ENCODE peak calls at places on chromosomes 7 and 10, in seven cellular contexts. One of them, this sample, is unnamed.

GRCh38 chr10:99782447-99783286 is at the start of gene ABCC2:
- DNase-seq in CD8-positive, alpha-beta memory T cell: no peak
- DNase-seq in astrocyte: no peak
- DNase-seq in brain microvascular endothelial cell: no peak
- DNase-seq in transverse colon: no peak
- DNase-seq in body of pancreas: no peak
- DNase-seq in psoas muscle: no peak
- DNase-seq in this sample: no peak

GRCh38 chr7:119270045-119270464 is 1002.9 kb upstream of the KCND2 start:
- DNase-seq in brain microvascular endothelial cell: peak; percentile 67
- DNase-seq in psoas muscle: peak; percentile 53
- DNase-seq in transverse colon: peak; percentile 19
- DNase-seq in astrocyte: peak; percentile 25
- DNase-seq in CD8-positive, alpha-beta memory T cell: no peak
- DNase-seq in body of pancreas: peak; percentile 72
- DNase-seq in this sample: peak; percentile 60

GRCh38 chr10:3549118-3549517 is 235.9 kb downstream of the KLF6 start:
- DNase-seq in astrocyte: no peak
- DNase-seq in CD8-positive, alpha-beta memory T cell: no peak
- DNase-seq in psoas muscle: no peak
- DNase-seq in transverse colon: no peak
- DNase-seq in brain microvascular endothelial cell: no peak
- DNase-seq in body of pancreas: no peak
- DNase-seq in this sample: no peak

GRCh38 chr10:49114718-49115014 is 656 bp downstream of the VSTM4 start:
- DNase-seq in astrocyte: no peak
- DNase-seq in CD8-positive, alpha-beta memory T cell: no peak
- DNase-seq in transverse colon: no peak
- DNase-seq in body of pancreas: no peak
- DNase-seq in psoas muscle: peak; percentile 59
- DNase-seq in brain microvascular endothelial cell: no peak
- DNase-seq in this sample: no peak

GRCh38 chr7:155269766-155270585 is 27.7 kb upstream of the INSIG1 start:
- DNase-seq in astrocyte: no peak
- DNase-seq in brain microvascular endothelial cell: peak; percentile 73
- DNase-seq in body of pancreas: no peak
- DNase-seq in transverse colon: no peak
- DNase-seq in psoas muscle: no peak
- DNase-seq in CD8-positive, alpha-beta memory T cell: no peak
- DNase-seq in this sample: no peak

GRCh38 chr7:13898957-13899670 is 90.4 kb downstream of the ETV1 start:
- DNase-seq in body of pancreas: no peak
- DNase-seq in transverse colon: no peak
- DNase-seq in astrocyte: no peak
- DNase-seq in brain microvascular endothelial cell: no peak
- DNase-seq in psoas muscle: no peak
- DNase-seq in CD8-positive, alpha-beta memory T cell: no peak
- DNase-seq in this sample: no peak

GRCh38 chr7:108015740-108016139 is 12.8 kb upstream of the LAMB1 start:
- DNase-seq in brain microvascular endothelial cell: no peak
- DNase-seq in CD8-positive, alpha-beta memory T cell: no peak
- DNase-seq in astrocyte: no peak
- DNase-seq in psoas muscle: no peak
- DNase-seq in transverse colon: no peak
- DNase-seq in body of pancreas: no peak
- DNase-seq in this sample: no peak

GRCh38 chr10:101014230-101014884 is 14.7 kb downstream of the LZTS2 start:
- DNase-seq in astrocyte: no peak
- DNase-seq in CD8-positive, alpha-beta memory T cell: peak; percentile 65
- DNase-seq in psoas muscle: peak; percentile 92
- DNase-seq in body of pancreas: peak; percentile 91
- DNase-seq in transverse colon: peak; percentile 90
- DNase-seq in brain microvascular endothelial cell: peak; percentile 69
- DNase-seq in this sample: peak; percentile 78

GRCh38 chr10:97325754-97326153 is 6.7 kb downstream of the FRAT1 start:
- DNase-seq in brain microvascular endothelial cell: no peak
- DNase-seq in transverse colon: no peak
- DNase-seq in CD8-positive, alpha-beta memory T cell: no peak
- DNase-seq in astrocyte: no peak
- DNase-seq in body of pancreas: no peak
- DNase-seq in psoas muscle: no peak
- DNase-seq in this sample: no peak

GRCh38 chr10:33155720-33156638 is 178.5 kb downstream of the NRP1 start:
- DNase-seq in transverse colon: no peak
- DNase-seq in CD8-positive, alpha-beta memory T cell: peak; percentile 59
- DNase-seq in astrocyte: peak; percentile 70
- DNase-seq in psoas muscle: no peak
- DNase-seq in brain microvascular endothelial cell: peak; percentile 69
- DNase-seq in body of pancreas: peak; percentile 26
- DNase-seq in this sample: no peak

GRCh38 chr7:158368449-158368848 is 219.2 kb downstream of the PTPRN2 start:
- DNase-seq in body of pancreas: no peak
- DNase-seq in transverse colon: no peak
- DNase-seq in brain microvascular endothelial cell: no peak
- DNase-seq in psoas muscle: no peak
- DNase-seq in CD8-positive, alpha-beta memory T cell: no peak
- DNase-seq in astrocyte: no peak
- DNase-seq in this sample: no peak

GRCh38 chr10:114271014-114271778 is 32.1 kb downstream of the VWA2 start:
- DNase-seq in psoas muscle: peak; percentile 31
- DNase-seq in astrocyte: no peak
- DNase-seq in body of pancreas: peak; percentile 26
- DNase-seq in transverse colon: peak; percentile 27
- DNase-seq in CD8-positive, alpha-beta memory T cell: no peak
- DNase-seq in brain microvascular endothelial cell: no peak
- DNase-seq in this sample: no peak

GRCh38 chr10:110916554-110917346 is 2.2 kb downstream of the BBIP1 start:
- DNase-seq in astrocyte: peak; percentile 90
- DNase-seq in psoas muscle: no peak
- DNase-seq in CD8-positive, alpha-beta memory T cell: no peak
- DNase-seq in brain microvascular endothelial cell: peak; percentile 92
- DNase-seq in body of pancreas: no peak
- DNase-seq in transverse colon: no peak
- DNase-seq in this sample: no peak

GRCh38 chr7:48175019-48175418 is 3.8 kb downstream of the ABCA13 start:
- DNase-seq in CD8-positive, alpha-beta memory T cell: no peak
- DNase-seq in body of pancreas: no peak
- DNase-seq in brain microvascular endothelial cell: no peak
- DNase-seq in transverse colon: no peak
- DNase-seq in psoas muscle: no peak
- DNase-seq in astrocyte: no peak
- DNase-seq in this sample: no peak

GRCh38 chr7:90726623-90727022 is 130.5 kb downstream of the CDK14 start:
- DNase-seq in CD8-positive, alpha-beta memory T cell: no peak
- DNase-seq in body of pancreas: peak; percentile 68
- DNase-seq in brain microvascular endothelial cell: peak; percentile 45
- DNase-seq in astrocyte: peak; percentile 62
- DNase-seq in transverse colon: peak; percentile 22
- DNase-seq in psoas muscle: no peak
- DNase-seq in this sample: no peak

GRCh38 chr7:158586499-158587191 is 978 bp downstream of the PTPRN2 start:
- DNase-seq in psoas muscle: no peak
- DNase-seq in astrocyte: no peak
- DNase-seq in CD8-positive, alpha-beta memory T cell: no peak
- DNase-seq in transverse colon: no peak
- DNase-seq in body of pancreas: peak; percentile 57
- DNase-seq in brain microvascular endothelial cell: no peak
- DNase-seq in this sample: no peak

GRCh38 chr7:104908636-104909035 is 105.4 kb upstream of the KMT2E start:
- DNase-seq in brain microvascular endothelial cell: no peak
- DNase-seq in body of pancreas: no peak
- DNase-seq in psoas muscle: no peak
- DNase-seq in transverse colon: no peak
- DNase-seq in astrocyte: no peak
- DNase-seq in CD8-positive, alpha-beta memory T cell: no peak
- DNase-seq in this sample: no peak

GRCh38 chr10:42941245-42941644 is 135.6 kb upstream of the RET start:
- DNase-seq in psoas muscle: no peak
- DNase-seq in CD8-positive, alpha-beta memory T cell: no peak
- DNase-seq in brain microvascular endothelial cell: no peak
- DNase-seq in astrocyte: no peak
- DNase-seq in body of pancreas: peak; percentile 30
- DNase-seq in transverse colon: no peak
- DNase-seq in this sample: no peak

GRCh38 chr7:106788637-106789036 is 76.4 kb upstream of the PIK3CG start:
- DNase-seq in psoas muscle: no peak
- DNase-seq in CD8-positive, alpha-beta memory T cell: peak; percentile 21
- DNase-seq in body of pancreas: no peak
- DNase-seq in transverse colon: no peak
- DNase-seq in astrocyte: no peak
- DNase-seq in brain microvascular endothelial cell: no peak
- DNase-seq in this sample: no peak

GRCh38 chr7:15832996-15833395 is 146.5 kb upstream of the MEOX2 start:
- DNase-seq in transverse colon: peak; percentile 49
- DNase-seq in astrocyte: no peak
- DNase-seq in body of pancreas: peak; percentile 9
- DNase-seq in brain microvascular endothelial cell: no peak
- DNase-seq in CD8-positive, alpha-beta memory T cell: no peak
- DNase-seq in psoas muscle: peak; percentile 39
- DNase-seq in this sample: peak; percentile 77

GRCh38 chr7:151608031-151608551 is 88.4 kb upstream of the RHEB start:
- DNase-seq in astrocyte: no peak
- DNase-seq in brain microvascular endothelial cell: no peak
- DNase-seq in body of pancreas: no peak
- DNase-seq in CD8-positive, alpha-beta memory T cell: no peak
- DNase-seq in psoas muscle: no peak
- DNase-seq in transverse colon: peak; percentile 39
- DNase-seq in this sample: no peak

GRCh38 chr10:106424981-106425380 is 739.5 kb downstream of the SORCS1 start:
- DNase-seq in transverse colon: no peak
- DNase-seq in body of pancreas: no peak
- DNase-seq in brain microvascular endothelial cell: no peak
- DNase-seq in CD8-positive, alpha-beta memory T cell: no peak
- DNase-seq in psoas muscle: no peak
- DNase-seq in astrocyte: peak; percentile 41
- DNase-seq in this sample: no peak

GRCh38 chr7:13524076-13524475 is 465.4 kb downstream of the ETV1 start:
- DNase-seq in psoas muscle: no peak
- DNase-seq in astrocyte: no peak
- DNase-seq in CD8-positive, alpha-beta memory T cell: no peak
- DNase-seq in brain microvascular endothelial cell: no peak
- DNase-seq in transverse colon: no peak
- DNase-seq in body of pancreas: no peak
- DNase-seq in this sample: no peak

GRCh38 chr10:78961760-78962159 is 107.0 kb upstream of the ZMIZ1 start:
- DNase-seq in CD8-positive, alpha-beta memory T cell: no peak
- DNase-seq in transverse colon: no peak
- DNase-seq in body of pancreas: no peak
- DNase-seq in psoas muscle: peak; percentile 26
- DNase-seq in astrocyte: no peak
- DNase-seq in brain microvascular endothelial cell: no peak
- DNase-seq in this sample: no peak

GRCh38 chr7:8629504-8629903 is 196.1 kb downstream of the NXPH1 start:
- DNase-seq in astrocyte: no peak
- DNase-seq in CD8-positive, alpha-beta memory T cell: no peak
- DNase-seq in transverse colon: no peak
- DNase-seq in body of pancreas: no peak
- DNase-seq in brain microvascular endothelial cell: no peak
- DNase-seq in psoas muscle: no peak
- DNase-seq in this sample: no peak

GRCh38 chr10:80598084-80598798 is 60.5 kb downstream of the SH2D4B start:
- DNase-seq in transverse colon: no peak
- DNase-seq in brain microvascular endothelial cell: no peak
- DNase-seq in CD8-positive, alpha-beta memory T cell: no peak
- DNase-seq in psoas muscle: no peak
- DNase-seq in body of pancreas: no peak
- DNase-seq in astrocyte: no peak
- DNase-seq in this sample: no peak

GRCh38 chr7:150382123-150382843 is 3.2 kb downstream of the ZNF775 start:
- DNase-seq in brain microvascular endothelial cell: no peak
- DNase-seq in body of pancreas: no peak
- DNase-seq in psoas muscle: no peak
- DNase-seq in astrocyte: no peak
- DNase-seq in transverse colon: peak; percentile 63
- DNase-seq in CD8-positive, alpha-beta memory T cell: no peak
- DNase-seq in this sample: no peak

DNA sequence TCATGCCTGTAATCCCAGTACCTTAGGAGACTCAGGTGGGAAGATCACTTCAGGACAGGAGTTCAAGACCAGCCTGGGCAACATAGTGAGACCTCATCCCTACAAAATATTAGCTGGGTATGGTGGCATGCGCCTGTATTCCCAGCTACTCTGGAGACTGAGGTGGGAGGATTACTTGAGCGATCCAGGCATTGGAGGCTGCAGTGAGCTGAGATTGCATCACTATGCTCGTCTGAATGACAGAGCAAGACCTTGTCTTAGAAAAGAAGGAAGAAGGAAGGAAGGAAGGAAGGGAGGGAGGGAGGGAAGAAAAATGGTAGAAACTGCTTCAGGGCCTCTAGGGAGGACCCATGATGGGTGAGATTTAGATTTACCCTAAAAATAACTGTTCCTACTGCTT is 112.3 kb downstream of the SPDYE5 start:
- DNase-seq in body of pancreas: no peak
- DNase-seq in astrocyte: no peak
- DNase-seq in CD8-positive, alpha-beta memory T cell: no peak
- DNase-seq in transverse colon: no peak
- DNase-seq in brain microvascular endothelial cell: no peak
- DNase-seq in psoas muscle: no peak
- DNase-seq in this sample: no peak
- H3K4me3 ChIP-seq in body of pancreas: no peak overlapping the region
- H3K4me3 ChIP-seq in astrocyte: no peak overlapping the region
- H3K4me3 ChIP-seq in CD8-positive, alpha-beta memory T cell: no peak overlapping the region
- H3K4me3 ChIP-seq in transverse colon: no peak overlapping the region
- H3K4me3 ChIP-seq in brain microvascular endothelial cell: no peak overlapping the region
- H3K4me3 ChIP-seq in psoas muscle: no peak overlapping the region
- H3K4me3 ChIP-seq in this sample: no peak overlapping the region

GRCh38 chr10:70673929-70674559 is 1.7 kb downstream of the ADAMTS14 start:
- DNase-seq in CD8-positive, alpha-beta memory T cell: no peak
- DNase-seq in transverse colon: no peak
- DNase-seq in astrocyte: no peak
- DNase-seq in psoas muscle: no peak
- DNase-seq in brain microvascular endothelial cell: no peak
- DNase-seq in body of pancreas: no peak
- DNase-seq in this sample: no peak
- H3K27ac ChIP-seq in CD8-positive, alpha-beta memory T cell: peak overlapping the region; percentile 85
- H3K27ac ChIP-seq in transverse colon: peak overlapping the region; percentile 64
- H3K27ac ChIP-seq in astrocyte: peak overlapping the region; percentile 74
- H3K27ac ChIP-seq in psoas muscle: no peak overlapping the region
- H3K27ac ChIP-seq in brain microvascular endothelial cell: peak overlapping the region; percentile 11
- H3K27ac ChIP-seq in body of pancreas: no peak overlapping the region
- H3K27ac ChIP-seq in this sample: no peak overlapping the region

DNA sequence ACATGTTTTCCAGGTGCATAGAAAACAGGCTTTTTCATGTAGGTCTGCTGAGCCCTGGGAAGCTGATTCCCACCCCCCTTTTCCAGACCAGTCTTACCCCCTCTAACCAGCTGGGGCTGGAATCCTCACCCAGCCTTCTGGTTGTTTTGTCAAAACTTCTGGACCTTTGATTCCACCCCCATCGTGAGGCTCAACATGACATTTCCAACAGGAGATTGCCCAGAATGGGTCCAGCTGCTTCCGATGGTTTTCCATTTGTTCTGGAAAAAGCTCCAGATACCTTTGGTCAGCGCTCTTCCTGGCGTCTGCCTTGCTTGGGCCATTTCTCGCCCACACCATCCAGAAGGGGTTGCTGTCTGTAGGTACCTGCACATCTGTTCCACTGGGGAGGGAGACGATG is 41.5 kb downstream of the MINDY4 start:
- DNase-seq in astrocyte: no peak
- DNase-seq in psoas muscle: no peak
- DNase-seq in transverse colon: no peak
- DNase-seq in brain microvascular endothelial cell: no peak
- DNase-seq in body of pancreas: no peak
- DNase-seq in CD8-positive, alpha-beta memory T cell: no peak
- DNase-seq in this sample: no peak
- H3K27me3 ChIP-seq in astrocyte: no peaks in the 10 kb centered on the region
- H3K27me3 ChIP-seq in psoas muscle: no peaks in the 10 kb centered on the region
- H3K27me3 ChIP-seq in transverse colon: no peaks in the 10 kb centered on the region
- H3K27me3 ChIP-seq in brain microvascular endothelial cell: no peaks in the 10 kb centered on the region
- H3K27me3 ChIP-seq in body of pancreas: no peaks in the 10 kb centered on the region
- H3K27me3 ChIP-seq in CD8-positive, alpha-beta memory T cell: no peaks in the 10 kb centered on the region
- H3K27me3 ChIP-seq in this sample: no peaks in the 10 kb centered on the region

GRCh38 chr7:3302681-3303320 is 1.7 kb downstream of the SDK1 start:
- DNase-seq in psoas muscle: no peak
- DNase-seq in CD8-positive, alpha-beta memory T cell: no peak
- DNase-seq in astrocyte: no peak
- DNase-seq in body of pancreas: no peak
- DNase-seq in brain microvascular endothelial cell: no peak
- DNase-seq in transverse colon: no peak
- DNase-seq in this sample: no peak
- H3K4me3 ChIP-seq in psoas muscle: peak overlapping the region; percentile 64
- H3K4me3 ChIP-seq in CD8-positive, alpha-beta memory T cell: no peak overlapping the region
- H3K4me3 ChIP-seq in astrocyte: peak overlapping the region; percentile 26
- H3K4me3 ChIP-seq in body of pancreas: peak overlapping the region; percentile 58
- H3K4me3 ChIP-seq in brain microvascular endothelial cell: no peak overlapping the region
- H3K4me3 ChIP-seq in transverse colon: peak overlapping the region; percentile 74
- H3K4me3 ChIP-seq in this sample: peak overlapping the region; percentile 74